ENCODE peak calls at places on chromosome 2, in eight cellular contexts. Z, T, P, D, E, H, G and J are unnamed samples.

GRCh38 chr2:17199741-17200140 is 318.5 kb downstream of the RAD51AP2 start:
- DNase-seq in Z (no peak), T (no peak), P (no peak), D (no peak), E (no peak), H (no peak), G (no peak), J (no peak)

GRCh38 chr2:231957913-231958763 is 3.4 kb upstream of the DIS3L2 start:
- DNase-seq in Z (no peak), T (no peak), P (no peak), D (no peak), E (no peak), H (no peak), G (no peak), J (no peak)

GRCh38 chr2:5695641-5696350 is 3.6 kb downstream of the SOX11 start:
- DNase-seq in Z (no peak), T (no peak), P (no peak), D (peak), E (peak), H (no peak), G (no peak), J (no peak)

GRCh38 chr2:43802135-43802534 is 28.3 kb downstream of the DYNC2LI1 start:
- DNase-seq in Z (no peak), T (no peak), P (no peak), D (no peak), E (no peak), H (no peak), G (no peak), J (no peak)

GRCh38 chr2:197498937-197499593 is 575 bp downstream of the HSPD1 start:
- DNase-seq in Z (peak), T (peak), P (peak), D (peak), E (peak), H (no peak), G (peak), J (no peak)

GRCh38 chr2:189763908-189764661 is 1.5 kb upstream of the OSGEPL1 start:
- DNase-seq in Z (no peak), T (no peak), P (no peak), D (peak), E (no peak), H (no peak), G (no peak), J (no peak)

GRCh38 chr2:172606285-172606684 is 50.4 kb downstream of the PDK1 start:
- DNase-seq in Z (no peak), T (no peak), P (no peak), D (no peak), E (no peak), H (no peak), G (no peak), J (no peak)

GRCh38 chr2:198374375-198375072 is 570.1 kb downstream of the PLCL1 start:
- DNase-seq in Z (peak), T (no peak), P (no peak), D (peak), E (peak), H (peak), G (peak), J (peak)

GRCh38 chr2:51995293-51995692 is 963.4 kb upstream of the NRXN1 start:
- DNase-seq in Z (no peak), T (no peak), P (no peak), D (peak), E (peak), H (no peak), G (peak), J (no peak)

GRCh38 chr2:43539991-43540860 is 55.6 kb downstream of the THADA start:
- DNase-seq in Z (no peak), T (no peak), P (peak), D (peak), E (no peak), H (peak), G (no peak), J (peak)

GRCh38 chr2:112055833-112056625 is 960 bp downstream of the TMEM87B start:
- DNase-seq in Z (peak), T (no peak), P (peak), D (peak), E (peak), H (peak), G (peak), J (no peak)

GRCh38 chr2:12169721-12170120 is 423.3 kb downstream of the LPIN1 start:
- DNase-seq in Z (no peak), T (no peak), P (peak), D (peak), E (peak), H (no peak), G (peak), J (no peak)

GRCh38 chr2:175707322-175707721 is 294.7 kb downstream of the LNPK start:
- DNase-seq in Z (no peak), T (no peak), P (no peak), D (no peak), E (no peak), H (no peak), G (no peak), J (no peak)

GRCh38 chr2:237060518-237061312 is 25.0 kb upstream of the COPS8 start:
- DNase-seq in Z (peak), T (no peak), P (peak), D (peak), E (peak), H (peak), G (peak), J (no peak)

GRCh38 chr2:219018726-219019125 is 22.6 kb downstream of the CFAP65 start:
- DNase-seq in Z (no peak), T (no peak), P (no peak), D (no peak), E (no peak), H (no peak), G (no peak), J (no peak)

GRCh38 chr2:72103690-72104089 is 44.0 kb downstream of the CYP26B1 start:
- DNase-seq in Z (no peak), T (no peak), P (no peak), D (no peak), E (no peak), H (no peak), G (no peak), J (no peak)

GRCh38 chr2:177419274-177419673 is 26.7 kb downstream of the AGPS start:
- DNase-seq in Z (no peak), T (no peak), P (no peak), D (peak), E (peak), H (no peak), G (no peak), J (peak)

GRCh38 chr2:159650574-159650973 is 34.2 kb upstream of the BAZ2B start:
- DNase-seq in Z (no peak), T (no peak), P (no peak), D (no peak), E (no peak), H (no peak), G (no peak), J (no peak)

GRCh38 chr2:94980406-94980805 is 45.1 kb upstream of the MAL start:
- DNase-seq in Z (no peak), T (peak), P (no peak), D (no peak), E (no peak), H (no peak), G (no peak), J (no peak)

GRCh38 chr2:188773075-188773474 is 201.1 kb upstream of the COL3A1 start:
- DNase-seq in Z (no peak), T (no peak), P (no peak), D (peak), E (no peak), H (no peak), G (no peak), J (no peak)

GRCh38 chr2:11753452-11753885 is 7.0 kb downstream of the LPIN1 start:
- DNase-seq in Z (no peak), T (no peak), P (no peak), D (no peak), E (no peak), H (no peak), G (peak), J (peak)

DNA sequence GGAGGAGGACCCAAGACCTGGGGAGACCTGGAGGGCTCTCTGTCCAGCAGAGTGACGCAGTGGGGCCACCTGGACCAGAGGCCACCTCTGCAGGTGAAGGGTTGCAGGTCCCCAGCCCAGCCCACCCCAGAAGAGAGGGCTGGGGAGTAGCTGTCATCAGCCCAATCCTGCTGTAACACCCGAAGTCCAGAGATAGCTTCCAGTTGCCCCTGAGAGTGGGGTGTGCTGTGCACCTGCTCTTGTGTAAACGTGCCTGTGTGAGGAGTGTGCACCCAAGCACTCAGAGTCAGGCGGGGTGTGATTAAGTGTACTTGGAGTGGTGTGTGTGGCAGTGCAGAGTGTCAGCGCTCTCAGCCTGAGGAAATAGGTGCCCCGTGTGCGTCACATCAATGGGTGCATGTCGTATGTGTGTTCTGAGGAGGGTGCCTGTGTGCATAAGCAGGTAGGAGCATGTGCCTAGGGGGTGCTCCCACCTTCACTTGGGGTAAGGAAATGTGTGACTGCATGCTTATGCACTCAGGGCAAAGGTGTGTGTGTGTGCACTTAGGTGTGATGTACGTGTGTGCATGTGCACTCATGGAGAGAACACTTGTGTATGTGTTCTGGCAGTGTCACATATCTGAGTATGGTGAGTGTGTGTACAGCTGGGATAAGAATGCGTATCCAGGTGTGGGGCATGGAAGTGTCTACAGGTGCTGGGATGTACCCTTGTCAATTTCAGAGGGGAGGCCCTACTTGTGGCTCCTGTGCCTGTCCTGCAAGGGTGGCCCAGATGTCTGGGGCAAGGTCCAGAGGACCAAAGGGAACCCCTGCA is 672 bp downstream of the ATP6V1B1 start:
- DNase-seq in Z (no peak), T (no peak), P (no peak), D (no peak), E (no peak), H (no peak), G (no peak), J (no peak)
- H3K27ac ChIP-seq in Z (no peak), T (no peak), P (no peak), D (no peak), E (no peak), H (no peak), G (no peak), J (no peak)

DNA sequence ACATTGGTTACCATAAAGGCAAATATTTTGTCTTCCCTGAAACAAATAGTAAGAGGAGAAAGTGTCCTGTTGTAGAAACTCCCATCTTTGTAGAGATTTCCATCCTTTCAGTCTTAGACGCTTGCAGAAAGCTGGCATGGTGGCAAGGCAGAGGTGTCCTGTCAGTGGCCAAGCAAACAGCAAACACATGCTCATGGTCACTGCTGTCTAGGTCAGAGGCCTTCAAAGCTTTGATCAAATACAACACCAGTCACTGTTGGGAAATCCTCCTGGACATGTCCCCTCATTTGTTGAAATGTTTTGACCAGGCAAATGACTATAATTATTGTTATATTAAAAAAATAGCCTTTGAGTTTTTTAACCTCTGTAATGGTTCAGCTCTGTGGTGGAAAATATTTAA is 55.1 kb downstream of the LTBP1 start:
- DNase-seq in Z (no peak), T (no peak), P (no peak), D (no peak), E (no peak), H (no peak), G (no peak), J (no peak)
- H3K27ac ChIP-seq in Z (no peak), T (no peak), P (no peak), D (no peak), E (no peak), H (no peak), G (no peak), J (no peak)

GRCh38 chr2:152407806-152408205 is 72.8 kb downstream of the FMNL2 start:
- DNase-seq in Z (no peak), T (no peak), P (no peak), D (no peak), E (no peak), H (no peak), G (no peak), J (no peak)

GRCh38 chr2:152408260-152408659 is 73.3 kb downstream of the FMNL2 start:
- DNase-seq in Z (no peak), T (no peak), P (no peak), D (no peak), E (no peak), H (no peak), G (no peak), J (no peak)

GRCh38 chr2:152406119-152406835 is 71.3 kb downstream of the FMNL2 start:
- DNase-seq in Z (no peak), T (no peak), P (no peak), D (no peak), E (no peak), H (no peak), G (peak), J (no peak)

GRCh38 chr2:152406836-152407161 is 71.8 kb downstream of the FMNL2 start:
- DNase-seq in Z (no peak), T (no peak), P (no peak), D (no peak), E (no peak), H (no peak), G (no peak), J (no peak)

GRCh38 chr2:152407204-152407721 is 72.3 kb downstream of the FMNL2 start:
- DNase-seq in Z (no peak), T (no peak), P (no peak), D (peak), E (peak), H (peak), G (no peak), J (no peak)
- H3K27ac ChIP-seq in Z (no peak), T (no peak), P (peak), D (peak), E (no peak), H (peak), G (peak), J (peak)

GRCh38 chr2:200794143-200794542 is 17.6 kb upstream of the BZW1 start:
- DNase-seq in Z (no peak), T (no peak), P (no peak), D (no peak), E (no peak), H (no peak), G (no peak), J (no peak)
- H3K27ac ChIP-seq in Z (no peak), T (no peak), P (no peak), D (no peak), E (no peak), H (peak), G (no peak), J (no peak)

DNA sequence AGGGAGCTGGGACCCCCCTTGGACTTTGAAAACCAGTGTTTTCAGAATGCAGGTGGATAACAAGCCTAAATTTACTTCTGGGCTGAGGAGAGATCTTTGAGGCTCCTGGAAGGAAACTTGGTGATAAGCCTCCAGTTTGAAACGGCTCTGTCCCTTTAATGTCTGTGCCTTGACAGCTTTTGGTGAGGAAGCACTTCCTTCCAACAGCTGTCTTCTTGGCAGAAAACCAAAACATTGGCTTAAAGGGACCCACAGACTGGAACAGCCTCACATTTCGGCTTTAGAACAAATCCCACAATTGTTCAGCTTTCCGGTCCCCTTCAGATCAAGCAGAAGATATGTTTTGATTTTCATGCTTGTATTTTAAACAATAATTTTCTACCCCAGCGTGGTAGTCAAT is 3.6 kb downstream of the MYCN start:
- DNase-seq in Z (peak), T (no peak), P (no peak), D (peak), E (peak), H (no peak), G (peak), J (no peak)
- H3K27ac ChIP-seq in Z (no peak), T (no peak), P (no peak), D (no peak), E (peak), H (no peak), G (no peak), J (no peak)

GRCh38 chr2:102114290-102114721 is 28.2 kb upstream of the IL1R1 start:
- DNase-seq in Z (no peak), T (no peak), P (no peak), D (peak), E (peak), H (no peak), G (peak), J (no peak)
- H3K27ac ChIP-seq in Z (no peak), T (no peak), P (peak), D (peak), E (no peak), H (no peak), G (no peak), J (no peak)

GRCh38 chr2:65292095-65292378 is 64.4 kb downstream of the ACTR2 start:
- DNase-seq in Z (no peak), T (no peak), P (no peak), D (no peak), E (no peak), H (no peak), G (no peak), J (no peak)
- H3K27ac ChIP-seq in Z (no peak), T (no peak), P (no peak), D (no peak), E (no peak), H (no peak), G (no peak), J (no peak)

GRCh38 chr2:38156262-38156835 is 80.4 kb upstream of the CYP1B1 start:
- DNase-seq in Z (no peak), T (no peak), P (no peak), D (peak), E (no peak), H (no peak), G (no peak), J (no peak)
- H3K27ac ChIP-seq in Z (no peak), T (no peak), P (no peak), D (no peak), E (no peak), H (no peak), G (no peak), J (no peak)

GRCh38 chr2:88932677-88933076 is 241.2 kb downstream of the RPIA start:
- DNase-seq in Z (no peak), T (no peak), P (no peak), D (no peak), E (no peak), H (no peak), G (no peak), J (no peak)

GRCh38 chr2:88933980-88934379 is 242.5 kb downstream of the RPIA start:
- DNase-seq in Z (no peak), T (no peak), P (no peak), D (no peak), E (peak), H (no peak), G (peak), J (no peak)

GRCh38 chr2:88927142-88927541 is 235.7 kb downstream of the RPIA start:
- DNase-seq in Z (no peak), T (no peak), P (no peak), D (no peak), E (no peak), H (no peak), G (no peak), J (no peak)

GRCh38 chr2:88933077-88933476 is 241.6 kb downstream of the RPIA start:
- DNase-seq in Z (no peak), T (no peak), P (no peak), D (no peak), E (no peak), H (no peak), G (no peak), J (no peak)
- H3K27ac ChIP-seq in Z (no peak), T (no peak), P (no peak), D (no peak), E (no peak), H (no peak), G (no peak), J (no peak)